ENCODE peak calls at places on chromosomes 2 and 18, in five cellular contexts. S is neuronal stem cell, C is H9, V is H1, I is IMR-90. U is an unnamed sample.

GRCh38 chr2:127400533-127400896 is 12.7 kb upstream of the MAP3K2 start:
- DNase-seq in S (no peak), C (no peak), V (no peak), I (no peak), U (no peak)

GRCh38 chr2:219406861-219407230 is 11.3 kb upstream of the DES start:
- DNase-seq in S (no peak), C (no peak), V (no peak), I (peak; percentile 97), U (peak; percentile 93)

GRCh38 chr2:48856144-48856543 is 100.6 kb upstream of the LHCGR start:
- DNase-seq in S (no peak), C (no peak), V (no peak), I (no peak), U (no peak)

GRCh38 chr2:101300164-101300563 is 8.3 kb downstream of the RNF149 start:
- DNase-seq in S (no peak), C (no peak), V (no peak), I (no peak), U (no peak)

GRCh38 chr2:147846382-147847081 is 1.7 kb downstream of the ACVR2A start:
- DNase-seq in S (no peak), C (no peak), V (no peak), I (no peak), U (peak; percentile 11)

GRCh38 chr2:219104107-219105050 is 43.7 kb upstream of the IHH start:
- DNase-seq in S (peak; percentile 29), C (peak; percentile 64), V (no peak), I (peak; percentile 32), U (peak; percentile 35)

GRCh38 chr2:216388046-216388884 is 16.0 kb upstream of the MARCHF4 start:
- DNase-seq in S (no peak), C (no peak), V (no peak), I (no peak), U (no peak)

GRCh38 chr18:62844850-62845643 is 129.7 kb downstream of the PHLPP1 start:
- DNase-seq in S (no peak), C (no peak), V (no peak), I (no peak), U (no peak)

GRCh38 chr2:207796585-207797350 is 27.1 kb upstream of the FZD5 start:
- DNase-seq in S (no peak), C (peak; percentile 87), V (peak; percentile 63), I (peak; percentile 28), U (no peak)

GRCh38 chr2:86566158-86566827 is 3.0 kb upstream of the CHMP3 start:
- DNase-seq in S (no peak), C (no peak), V (no peak), I (peak; percentile 15), U (no peak)

GRCh38 chr2:220521591-220521990 is 894.2 kb downstream of the SLC4A3 start:
- DNase-seq in S (no peak), C (no peak), V (no peak), I (no peak), U (no peak)

GRCh38 chr2:150468350-150468960 is 19.0 kb downstream of the RND3 start:
- DNase-seq in S (no peak), C (no peak), V (no peak), I (peak; percentile 19), U (no peak)

GRCh38 chr2:124426630-124427029 is 401.5 kb downstream of the CNTNAP5 start:
- DNase-seq in S (no peak), C (no peak), V (no peak), I (no peak), U (no peak)

GRCh38 chr2:203583696-203584095 is 48.6 kb upstream of the RAPH1 start:
- DNase-seq in S (no peak), C (no peak), V (no peak), I (peak; percentile 76), U (peak; percentile 63)

GRCh38 chr2:7633556-7634153 is 716.4 kb downstream of the RNF144A start:
- DNase-seq in S (no peak), C (no peak), V (no peak), I (no peak), U (no peak)

GRCh38 chr2:153786016-153786415 is 85.7 kb upstream of the GALNT13 start:
- DNase-seq in S (no peak), C (no peak), V (no peak), I (no peak), U (no peak)

GRCh38 chr2:239502430-239503221 is 101.8 kb upstream of the HDAC4 start:
- DNase-seq in S (no peak), C (no peak), V (no peak), I (no peak), U (no peak)

GRCh38 chr2:224754129-224754528 is 38.0 kb upstream of the CCDC195 start:
- DNase-seq in S (no peak), C (no peak), V (no peak), I (peak; percentile 57), U (no peak)

GRCh38 chr2:216694201-216694825 is 1.0 kb downstream of the IGFBP5 start:
- DNase-seq in S (no peak), C (peak; percentile 72), V (peak; percentile 80), I (no peak), U (peak; percentile 70)

GRCh38 chr2:29931818-29932217 is 10.4 kb upstream of the ALK start:
- DNase-seq in S (no peak), C (no peak), V (no peak), I (no peak), U (no peak)

GRCh38 chr18:73617981-73618380 is 529.7 kb downstream of the FBXO15 start:
- DNase-seq in S (no peak), C (no peak), V (no peak), I (no peak), U (no peak)

GRCh38 chr18:68803371-68803770 is 5.5 kb downstream of the CCDC102B start:
- DNase-seq in S (no peak), C (no peak), V (no peak), I (peak; percentile 95), U (peak; percentile 95)

GRCh38 chr2:8488001-8488738 is 193.7 kb upstream of the ID2 start:
- DNase-seq in S (no peak), C (no peak), V (no peak), I (no peak), U (no peak)

GRCh38 chr2:231665208-231665921 is 43.0 kb upstream of the PTMA start:
- DNase-seq in S (no peak), C (peak; percentile 31), V (no peak), I (no peak), U (no peak)
- H4K91ac ChIP-seq in S (no peak overlapping the region), C (peak overlapping the region; percentile 4), V (peak overlapping the region; percentile 67), I (peak overlapping the region; percentile 100), U (peak overlapping the region; percentile 95)

GRCh38 chr18:21391074-21391673 is 149.1 kb downstream of the GREB1L start:
- DNase-seq in S (no peak), C (no peak), V (no peak), I (peak; percentile 53), U (peak; percentile 31)
- H3K4me2 ChIP-seq in S (no peak overlapping the region), C (no peak overlapping the region), V (no peak overlapping the region), I (no peak overlapping the region), U (no peak overlapping the region)

GRCh38 chr2:152243723-152244122 is 68.2 kb upstream of the STAM2 start:
- DNase-seq in S (no peak), C (no peak), V (no peak), I (no peak), U (no peak)

GRCh38 chr2:152247337-152247695 is 71.8 kb upstream of the STAM2 start:
- DNase-seq in S (no peak), C (no peak), V (no peak), I (peak; percentile 55), U (no peak)

GRCh38 chr2:152246686-152247336 is 71.2 kb upstream of the STAM2 start:
- DNase-seq in S (no peak), C (no peak), V (no peak), I (no peak), U (no peak)

GRCh38 chr2:152244241-152244640 is 68.7 kb upstream of the STAM2 start:
- DNase-seq in S (no peak), C (no peak), V (no peak), I (no peak), U (no peak)

DNA sequence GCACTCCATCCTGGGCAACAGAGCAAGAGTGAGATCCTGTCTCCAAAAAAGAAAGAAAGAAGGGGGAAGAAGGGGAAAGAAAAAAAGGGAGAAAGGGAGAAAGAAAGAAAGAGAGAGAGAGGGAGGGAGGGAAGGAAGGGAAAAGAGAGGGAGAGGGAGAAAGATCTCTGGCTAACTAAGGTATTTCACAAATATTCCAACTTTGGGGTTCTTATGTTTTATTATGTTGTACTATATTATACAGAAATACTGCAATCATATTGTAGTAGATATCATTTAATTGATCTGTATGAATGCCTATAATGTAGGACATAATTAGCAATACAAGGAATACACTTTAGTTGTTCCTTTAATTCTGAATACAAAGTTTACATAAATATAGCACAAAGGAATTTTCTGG is 70.1 kb upstream of the STAM2 start:
- DNase-seq in S (no peak), C (no peak), V (no peak), I (no peak), U (no peak)
- H4K91ac ChIP-seq in S (no peak overlapping the region), C (no peak overlapping the region), V (no peak overlapping the region), I (no peak overlapping the region), U (no peak overlapping the region)

DNA sequence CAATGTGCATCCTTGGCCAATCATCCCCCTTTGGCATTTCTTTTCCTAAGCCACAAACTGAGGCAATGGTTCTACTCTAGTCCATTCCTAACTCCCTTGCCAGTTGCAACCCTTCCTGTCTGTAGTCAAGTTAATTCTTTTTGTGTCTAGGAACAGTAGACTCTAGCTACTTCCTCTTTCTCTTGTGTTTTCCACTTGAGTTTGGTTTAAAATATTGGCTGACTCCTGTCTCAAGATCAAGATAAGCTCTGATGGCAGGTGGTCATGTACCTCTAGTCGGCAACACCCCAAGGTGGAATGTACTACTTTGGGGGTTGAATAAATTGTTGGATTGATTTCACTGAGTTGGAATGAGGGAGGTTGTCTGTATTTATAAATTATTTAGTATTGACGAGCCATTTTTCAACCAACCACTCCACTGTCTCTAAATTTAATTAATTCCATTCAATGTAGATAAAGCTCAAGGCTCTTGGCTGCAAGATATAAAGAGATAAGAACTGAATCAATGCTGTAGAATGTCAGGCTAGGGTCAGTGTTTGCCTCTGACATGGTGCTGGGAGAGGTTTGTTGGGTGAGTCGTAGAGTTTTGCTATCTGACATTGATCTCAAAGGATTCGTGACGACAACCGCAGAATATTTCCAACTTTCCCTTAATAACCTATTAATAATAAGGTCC is 188.7 kb upstream of the APCDD1 start:
- DNase-seq in S (no peak), C (no peak), V (no peak), I (no peak), U (no peak)
- H3K4me2 ChIP-seq in S (no peak overlapping the region), C (no peak overlapping the region), V (no peak overlapping the region), I (no peak overlapping the region), U (no peak overlapping the region)

U was measured in mesenchymal stem cell.